ENCODE peak calls at places on chromosome X, in five cellular contexts. One of them, this sample, is unnamed. For H3K4me1, the result is how much of the 10 kb centered on the place peaks cover.

GRCh38 chrX:45745479-45745878 is 544.8 kb upstream of the DIPK2B start:
- DNase-seq in kidney: no peak
- DNase-seq in mesendoderm: no peak
- DNase-seq in lower lobe of right lung: no peak
- DNase-seq in CD8-positive, alpha-beta memory T cell: no peak
- DNase-seq in this sample: no peak

GRCh38 chrX:69031181-69031580 is 134.1 kb downstream of the PJA1 start:
- DNase-seq in kidney: no peak
- DNase-seq in lower lobe of right lung: no peak
- DNase-seq in CD8-positive, alpha-beta memory T cell: no peak
- DNase-seq in mesendoderm: peak
- DNase-seq in this sample: no peak

GRCh38 chrX:368811-369562 is 17.7 kb downstream of the PPP2R3B start:
- DNase-seq in CD8-positive, alpha-beta memory T cell: no peak
- DNase-seq in lower lobe of right lung: no peak
- DNase-seq in mesendoderm: no peak
- DNase-seq in kidney: peak
- DNase-seq in this sample: no peak

GRCh38 chrX:74613350-74614192 is 853 bp downstream of the RLIM start:
- DNase-seq in lower lobe of right lung: peak
- DNase-seq in CD8-positive, alpha-beta memory T cell: no peak
- DNase-seq in kidney: peak
- DNase-seq in mesendoderm: peak
- DNase-seq in this sample: no peak

GRCh38 chrX:110045421-110045820 is 42.5 kb downstream of the TMEM164 start:
- DNase-seq in lower lobe of right lung: no peak
- DNase-seq in mesendoderm: no peak
- DNase-seq in CD8-positive, alpha-beta memory T cell: no peak
- DNase-seq in kidney: no peak
- DNase-seq in this sample: no peak

GRCh38 chrX:153312041-153312440 is 9.5 kb downstream of the PNMA6F start:
- DNase-seq in lower lobe of right lung: no peak
- DNase-seq in kidney: no peak
- DNase-seq in CD8-positive, alpha-beta memory T cell: no peak
- DNase-seq in mesendoderm: no peak
- DNase-seq in this sample: no peak

GRCh38 chrX:107508925-107509324 is 59.5 kb downstream of the FRMPD3 start:
- DNase-seq in kidney: no peak
- DNase-seq in CD8-positive, alpha-beta memory T cell: no peak
- DNase-seq in mesendoderm: no peak
- DNase-seq in lower lobe of right lung: no peak
- DNase-seq in this sample: no peak

GRCh38 chrX:40262641-40263560 is 165.1 kb upstream of the BCOR start:
- DNase-seq in lower lobe of right lung: no peak
- DNase-seq in mesendoderm: peak
- DNase-seq in kidney: peak
- DNase-seq in CD8-positive, alpha-beta memory T cell: no peak
- DNase-seq in this sample: no peak

GRCh38 chrX:122134291-122134690 is 1049.8 kb upstream of the GRIA3 start:
- DNase-seq in kidney: no peak
- DNase-seq in CD8-positive, alpha-beta memory T cell: no peak
- DNase-seq in mesendoderm: no peak
- DNase-seq in lower lobe of right lung: no peak
- DNase-seq in this sample: no peak

GRCh38 chrX:70219938-70220764 is 14.3 kb upstream of the AWAT1 start:
- DNase-seq in mesendoderm: peak
- DNase-seq in lower lobe of right lung: no peak
- DNase-seq in CD8-positive, alpha-beta memory T cell: no peak
- DNase-seq in kidney: no peak
- DNase-seq in this sample: no peak

GRCh38 chrX:3820170-3820569 is 106.7 kb upstream of the PRKX start:
- DNase-seq in CD8-positive, alpha-beta memory T cell: no peak
- DNase-seq in kidney: no peak
- DNase-seq in lower lobe of right lung: no peak
- DNase-seq in mesendoderm: no peak
- DNase-seq in this sample: no peak

GRCh38 chrX:16466640-16467432 is 183.1 kb upstream of the S100G start:
- DNase-seq in mesendoderm: peak
- DNase-seq in lower lobe of right lung: no peak
- DNase-seq in kidney: no peak
- DNase-seq in CD8-positive, alpha-beta memory T cell: no peak
- DNase-seq in this sample: no peak

GRCh38 chrX:37746268-37746931 is 33.5 kb upstream of the CYBB start:
- DNase-seq in lower lobe of right lung: no peak
- DNase-seq in mesendoderm: peak
- DNase-seq in kidney: no peak
- DNase-seq in CD8-positive, alpha-beta memory T cell: no peak
- DNase-seq in this sample: no peak

GRCh38 chrX:153469811-153470410 is 465 bp downstream of the HAUS7 start:
- DNase-seq in lower lobe of right lung: no peak
- DNase-seq in CD8-positive, alpha-beta memory T cell: peak
- DNase-seq in kidney: no peak
- DNase-seq in mesendoderm: peak
- DNase-seq in this sample: peak

GRCh38 chrX:2642146-2642545 is 48.9 kb upstream of the CD99 start:
- DNase-seq in mesendoderm: no peak
- DNase-seq in kidney: no peak
- DNase-seq in lower lobe of right lung: no peak
- DNase-seq in CD8-positive, alpha-beta memory T cell: no peak
- DNase-seq in this sample: no peak

GRCh38 chrX:119728487-119728886 is 29.9 kb upstream of the SOWAHD start:
- DNase-seq in CD8-positive, alpha-beta memory T cell: no peak
- DNase-seq in kidney: no peak
- DNase-seq in lower lobe of right lung: no peak
- DNase-seq in mesendoderm: peak
- DNase-seq in this sample: no peak

GRCh38 chrX:123173833-123174232 is 10.2 kb upstream of the GRIA3 start:
- DNase-seq in lower lobe of right lung: no peak
- DNase-seq in mesendoderm: peak
- DNase-seq in kidney: no peak
- DNase-seq in CD8-positive, alpha-beta memory T cell: no peak
- DNase-seq in this sample: no peak

GRCh38 chrX:31551913-31552312 is 480.1 kb upstream of the FTHL17 start:
- DNase-seq in kidney: no peak
- DNase-seq in CD8-positive, alpha-beta memory T cell: no peak
- DNase-seq in lower lobe of right lung: no peak
- DNase-seq in mesendoderm: no peak
- DNase-seq in this sample: no peak

GRCh38 chrX:1584237-1585011 is 7.0 kb upstream of the AKAP17A start:
- DNase-seq in CD8-positive, alpha-beta memory T cell: no peak
- DNase-seq in lower lobe of right lung: no peak
- DNase-seq in mesendoderm: no peak
- DNase-seq in kidney: no peak
- DNase-seq in this sample: no peak

GRCh38 chrX:18353931-18354368 is 538 bp downstream of the SCML2 start:
- DNase-seq in CD8-positive, alpha-beta memory T cell: no peak
- DNase-seq in mesendoderm: peak
- DNase-seq in lower lobe of right lung: no peak
- DNase-seq in kidney: no peak
- DNase-seq in this sample: peak

GRCh38 chrX:8034058-8034457 is 106.8 kb upstream of the PNPLA4 start:
- DNase-seq in kidney: no peak
- DNase-seq in CD8-positive, alpha-beta memory T cell: no peak
- DNase-seq in mesendoderm: peak
- DNase-seq in lower lobe of right lung: no peak
- DNase-seq in this sample: no peak

GRCh38 chrX:65644621-65645287 is 22.7 kb upstream of the MSN start:
- DNase-seq in lower lobe of right lung: peak
- DNase-seq in mesendoderm: peak
- DNase-seq in kidney: peak
- DNase-seq in CD8-positive, alpha-beta memory T cell: no peak
- DNase-seq in this sample: no peak

GRCh38 chrX:106397788-106398538 is 213.8 kb upstream of the RADX start:
- DNase-seq in lower lobe of right lung: no peak
- DNase-seq in kidney: no peak
- DNase-seq in CD8-positive, alpha-beta memory T cell: no peak
- DNase-seq in mesendoderm: peak
- DNase-seq in this sample: no peak

GRCh38 chrX:40530471-40530870 is 50.3 kb upstream of the ATP6AP2 start:
- DNase-seq in lower lobe of right lung: no peak
- DNase-seq in CD8-positive, alpha-beta memory T cell: no peak
- DNase-seq in kidney: no peak
- DNase-seq in mesendoderm: no peak
- DNase-seq in this sample: no peak

GRCh38 chrX:314049-314448 is 4.5 kb downstream of the GTPBP6 start:
- DNase-seq in mesendoderm: no peak
- DNase-seq in kidney: peak
- DNase-seq in lower lobe of right lung: peak
- DNase-seq in CD8-positive, alpha-beta memory T cell: no peak
- DNase-seq in this sample: no peak

GRCh38 chrX:112368371-112368770 is 285.8 kb upstream of the TRPC5 start:
- DNase-seq in mesendoderm: peak
- DNase-seq in kidney: no peak
- DNase-seq in CD8-positive, alpha-beta memory T cell: no peak
- DNase-seq in lower lobe of right lung: no peak
- DNase-seq in this sample: no peak

GRCh38 chrX:15515931-15516330 is 15.3 kb downstream of the BMX start:
- DNase-seq in kidney: no peak
- DNase-seq in CD8-positive, alpha-beta memory T cell: no peak
- DNase-seq in mesendoderm: peak
- DNase-seq in lower lobe of right lung: no peak
- DNase-seq in this sample: no peak

GRCh38 chrX:109890910-109891502 is 111.9 kb upstream of the TMEM164 start:
- DNase-seq in CD8-positive, alpha-beta memory T cell: peak
- DNase-seq in mesendoderm: peak
- DNase-seq in lower lobe of right lung: peak
- DNase-seq in kidney: no peak
- DNase-seq in this sample: peak

GRCh38 chrX:110853610-110854009 is 58.0 kb upstream of the CHRDL1 start:
- DNase-seq in CD8-positive, alpha-beta memory T cell: no peak
- DNase-seq in lower lobe of right lung: no peak
- DNase-seq in mesendoderm: peak
- DNase-seq in kidney: no peak
- DNase-seq in this sample: no peak

GRCh38 chrX:32687379-32687778 is 524.0 kb downstream of the DMD start:
- DNase-seq in CD8-positive, alpha-beta memory T cell: no peak
- DNase-seq in kidney: no peak
- DNase-seq in lower lobe of right lung: no peak
- DNase-seq in mesendoderm: peak
- DNase-seq in this sample: no peak

GRCh38 chrX:122135070-122135469 is 1049.0 kb upstream of the GRIA3 start:
- DNase-seq in kidney: no peak
- DNase-seq in mesendoderm: no peak
- DNase-seq in CD8-positive, alpha-beta memory T cell: no peak
- DNase-seq in lower lobe of right lung: no peak
- DNase-seq in this sample: no peak

GRCh38 chrX:39477438-39478120 is 620.2 kb downstream of the BCOR start:
- DNase-seq in CD8-positive, alpha-beta memory T cell: no peak
- DNase-seq in mesendoderm: peak
- DNase-seq in lower lobe of right lung: peak
- DNase-seq in kidney: peak
- DNase-seq in this sample: peak

GRCh38 chrX:16185725-16186136 is 18.4 kb downstream of the MAGEB17 start:
- DNase-seq in mesendoderm: peak
- DNase-seq in CD8-positive, alpha-beta memory T cell: no peak
- DNase-seq in kidney: no peak
- DNase-seq in lower lobe of right lung: no peak
- DNase-seq in this sample: no peak

DNA sequence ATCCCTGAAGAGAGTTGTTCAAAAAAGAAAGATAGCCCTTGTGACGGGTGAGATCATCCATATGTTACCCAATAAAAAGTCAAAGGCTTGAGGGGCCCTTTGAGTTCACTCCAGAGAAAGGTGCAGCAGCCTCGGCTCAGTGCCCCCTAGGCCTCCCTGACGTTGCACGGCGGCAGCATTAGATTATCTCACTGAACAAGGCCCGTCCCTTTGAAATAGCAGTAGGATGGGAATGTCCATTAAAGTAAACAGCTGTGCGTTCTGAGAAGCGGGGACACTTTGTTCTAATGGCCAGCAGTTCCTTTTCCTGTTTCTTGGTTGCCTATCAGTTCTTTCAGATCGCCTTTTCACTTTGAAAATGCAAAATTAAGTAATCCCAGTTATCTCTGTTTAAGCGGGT is 71.9 kb downstream of the SHROOM2 start:
- DNase-seq in kidney: no peak
- DNase-seq in mesendoderm: no peak
- DNase-seq in CD8-positive, alpha-beta memory T cell: no peak
- DNase-seq in lower lobe of right lung: no peak
- DNase-seq in this sample: no peak
- H3K27ac ChIP-seq in kidney: no peak
- H3K27ac ChIP-seq in mesendoderm: no peak
- H3K27ac ChIP-seq in CD8-positive, alpha-beta memory T cell: no peak
- H3K27ac ChIP-seq in lower lobe of right lung: peak
- H3K27ac ChIP-seq in this sample: no peak

GRCh38 chrX:118345045-118345400 is 883 bp upstream of the WDR44 start:
- DNase-seq in mesendoderm: no peak
- DNase-seq in lower lobe of right lung: no peak
- DNase-seq in kidney: no peak
- DNase-seq in CD8-positive, alpha-beta memory T cell: no peak
- DNase-seq in this sample: no peak
- H3K4me3 ChIP-seq in mesendoderm: no peak
- H3K4me3 ChIP-seq in lower lobe of right lung: peak
- H3K4me3 ChIP-seq in kidney: peak
- H3K4me3 ChIP-seq in CD8-positive, alpha-beta memory T cell: peak
- H3K4me3 ChIP-seq in this sample: peak

GRCh38 chrX:6225307-6226052 is 3.2 kb downstream of the NLGN4X start:
- DNase-seq in kidney: no peak
- DNase-seq in lower lobe of right lung: no peak
- DNase-seq in mesendoderm: peak
- DNase-seq in CD8-positive, alpha-beta memory T cell: no peak
- DNase-seq in this sample: no peak

GRCh38 chrX:6226053-6226645 is 2.5 kb downstream of the NLGN4X start:
- DNase-seq in lower lobe of right lung: no peak
- DNase-seq in kidney: peak
- DNase-seq in mesendoderm: peak
- DNase-seq in CD8-positive, alpha-beta memory T cell: no peak
- DNase-seq in this sample: no peak

GRCh38 chrX:6227445-6227820 is 1.2 kb downstream of the NLGN4X start:
- DNase-seq in mesendoderm: peak
- DNase-seq in CD8-positive, alpha-beta memory T cell: no peak
- DNase-seq in kidney: no peak
- DNase-seq in lower lobe of right lung: no peak
- DNase-seq in this sample: no peak

GRCh38 chrX:6226646-6227444 is 1.8 kb downstream of the NLGN4X start:
- DNase-seq in mesendoderm: peak
- DNase-seq in lower lobe of right lung: no peak
- DNase-seq in CD8-positive, alpha-beta memory T cell: no peak
- DNase-seq in kidney: peak
- DNase-seq in this sample: no peak

DNA sequence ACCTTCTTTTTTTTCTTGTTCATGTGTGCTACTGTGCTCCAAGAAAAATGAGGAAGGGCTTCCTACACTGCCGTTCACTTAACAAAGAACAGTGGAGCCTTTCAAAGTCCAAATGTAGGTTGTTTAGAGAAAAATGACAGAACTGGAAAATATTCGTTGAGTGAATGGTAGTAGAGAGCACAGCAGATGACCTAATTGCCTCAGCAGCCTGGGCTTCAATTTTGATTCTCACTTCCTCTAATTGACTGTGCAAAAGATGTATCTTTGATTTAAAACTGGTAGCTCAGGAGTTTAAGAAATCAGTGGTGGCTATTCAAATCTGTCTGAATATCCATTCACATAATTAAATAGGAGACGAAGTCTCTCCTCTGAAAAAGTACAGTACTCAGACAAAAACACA is 5.2 kb downstream of the NLGN4X start:
- DNase-seq in lower lobe of right lung: no peak
- DNase-seq in kidney: no peak
- DNase-seq in CD8-positive, alpha-beta memory T cell: no peak
- DNase-seq in mesendoderm: no peak
- DNase-seq in this sample: no peak
- H3K4me1 ChIP-seq in lower lobe of right lung: under half
- H3K4me1 ChIP-seq in kidney: under half
- H3K4me1 ChIP-seq in CD8-positive, alpha-beta memory T cell: under half
- H3K4me1 ChIP-seq in mesendoderm: under half
- H3K4me1 ChIP-seq in this sample: under half

GRCh38 chrX:131970347-131970746 is 52.8 kb upstream of the STK26 start:
- DNase-seq in lower lobe of right lung: no peak
- DNase-seq in CD8-positive, alpha-beta memory T cell: no peak
- DNase-seq in mesendoderm: no peak
- DNase-seq in kidney: no peak
- DNase-seq in this sample: no peak
- H3K27ac ChIP-seq in lower lobe of right lung: no peak
- H3K27ac ChIP-seq in CD8-positive, alpha-beta memory T cell: no peak
- H3K27ac ChIP-seq in mesendoderm: no peak
- H3K27ac ChIP-seq in kidney: no peak
- H3K27ac ChIP-seq in this sample: no peak

This sample was measured in CD4-positive, alpha-beta memory T cell.